ENCODE peak calls at places on chromosomes 1 and 21, in five cellular contexts. One of them, this sample, is unnamed.

GRCh38 chr1:202165267-202165941 is 5.0 kb upstream of the PTPN7 start:
- DNase-seq in GM23248: no peak
- DNase-seq in neural progenitor cell: no peak
- DNase-seq in PC-3: no peak
- DNase-seq in OCI-LY7: no peak
- DNase-seq in this sample: no peak

GRCh38 chr1:2975466-2976179 is 45.6 kb upstream of the ACTRT2 start:
- DNase-seq in GM23248: no peak
- DNase-seq in neural progenitor cell: no peak
- DNase-seq in PC-3: no peak
- DNase-seq in OCI-LY7: no peak
- DNase-seq in this sample: no peak

GRCh38 chr1:94095112-94095637 is 25.8 kb downstream of the ABCA4 start:
- DNase-seq in GM23248: peak
- DNase-seq in neural progenitor cell: no peak
- DNase-seq in PC-3: no peak
- DNase-seq in OCI-LY7: no peak
- DNase-seq in this sample: no peak

GRCh38 chr1:102897537-102897936 is 210.8 kb downstream of the COL11A1 start:
- DNase-seq in GM23248: peak
- DNase-seq in neural progenitor cell: no peak
- DNase-seq in PC-3: peak
- DNase-seq in OCI-LY7: no peak
- DNase-seq in this sample: no peak

GRCh38 chr1:81604982-81605381 is 195.8 kb upstream of the ADGRL2 start:
- DNase-seq in GM23248: no peak
- DNase-seq in neural progenitor cell: no peak
- DNase-seq in PC-3: no peak
- DNase-seq in OCI-LY7: no peak
- DNase-seq in this sample: no peak

GRCh38 chr21:43343992-43344886 is 82.7 kb downstream of the SIK1 start:
- DNase-seq in GM23248: no peak
- DNase-seq in neural progenitor cell: no peak
- DNase-seq in PC-3: peak
- DNase-seq in OCI-LY7: no peak
- DNase-seq in this sample: no peak

GRCh38 chr1:53031732-53032131 is 30.3 kb upstream of the PODN start:
- DNase-seq in GM23248: no peak
- DNase-seq in neural progenitor cell: no peak
- DNase-seq in PC-3: no peak
- DNase-seq in OCI-LY7: no peak
- DNase-seq in this sample: no peak

GRCh38 chr21:36247316-36247715 is 72.7 kb upstream of the MORC3 start:
- DNase-seq in GM23248: no peak
- DNase-seq in neural progenitor cell: no peak
- DNase-seq in PC-3: no peak
- DNase-seq in OCI-LY7: no peak
- DNase-seq in this sample: no peak

GRCh38 chr1:108049083-108049819 is 84.3 kb upstream of the VAV3 start:
- DNase-seq in GM23248: peak
- DNase-seq in neural progenitor cell: peak
- DNase-seq in PC-3: peak
- DNase-seq in OCI-LY7: peak
- DNase-seq in this sample: no peak

GRCh38 chr1:115239148-115239820 is 98.8 kb downstream of the NGF start:
- DNase-seq in GM23248: peak
- DNase-seq in neural progenitor cell: no peak
- DNase-seq in PC-3: no peak
- DNase-seq in OCI-LY7: no peak
- DNase-seq in this sample: no peak

GRCh38 chr1:173295391-173295790 is 88.3 kb upstream of the TNFSF4 start:
- DNase-seq in GM23248: peak
- DNase-seq in neural progenitor cell: no peak
- DNase-seq in PC-3: no peak
- DNase-seq in OCI-LY7: no peak
- DNase-seq in this sample: no peak

GRCh38 chr1:53654216-53655210 is 84.5 kb downstream of the GLIS1 start:
- DNase-seq in GM23248: peak
- DNase-seq in neural progenitor cell: no peak
- DNase-seq in PC-3: no peak
- DNase-seq in OCI-LY7: no peak
- DNase-seq in this sample: no peak

GRCh38 chr21:42786884-42787283 is 92.5 kb downstream of the WDR4 start:
- DNase-seq in GM23248: no peak
- DNase-seq in neural progenitor cell: no peak
- DNase-seq in PC-3: no peak
- DNase-seq in OCI-LY7: no peak
- DNase-seq in this sample: no peak

GRCh38 chr1:12452262-12452661 is 165.7 kb downstream of the DHRS3 start:
- DNase-seq in GM23248: no peak
- DNase-seq in neural progenitor cell: no peak
- DNase-seq in PC-3: no peak
- DNase-seq in OCI-LY7: no peak
- DNase-seq in this sample: no peak

GRCh38 chr1:13723810-13724209 is 23.8 kb downstream of the PRDM2 start:
- DNase-seq in GM23248: peak
- DNase-seq in neural progenitor cell: no peak
- DNase-seq in PC-3: no peak
- DNase-seq in OCI-LY7: no peak
- DNase-seq in this sample: no peak

GRCh38 chr1:191022856-191023255 is 545.2 kb upstream of the BRINP3 start:
- DNase-seq in GM23248: no peak
- DNase-seq in neural progenitor cell: no peak
- DNase-seq in PC-3: peak
- DNase-seq in OCI-LY7: no peak
- DNase-seq in this sample: no peak

GRCh38 chr1:117237701-117238413 is 27.1 kb upstream of the VTCN1 start:
- DNase-seq in GM23248: peak
- DNase-seq in neural progenitor cell: no peak
- DNase-seq in PC-3: peak
- DNase-seq in OCI-LY7: no peak
- DNase-seq in this sample: no peak

GRCh38 chr1:26016258-26016943 is 5.2 kb upstream of the EXTL1 start:
- DNase-seq in GM23248: no peak
- DNase-seq in neural progenitor cell: no peak
- DNase-seq in PC-3: no peak
- DNase-seq in OCI-LY7: no peak
- DNase-seq in this sample: no peak

GRCh38 chr1:89262643-89263042 is 10.0 kb downstream of the GBP5 start:
- DNase-seq in GM23248: peak
- DNase-seq in neural progenitor cell: no peak
- DNase-seq in PC-3: peak
- DNase-seq in OCI-LY7: no peak
- DNase-seq in this sample: no peak

GRCh38 chr1:189212606-189213005 is 1265.1 kb downstream of the BRINP3 start:
- DNase-seq in GM23248: no peak
- DNase-seq in neural progenitor cell: no peak
- DNase-seq in PC-3: no peak
- DNase-seq in OCI-LY7: no peak
- DNase-seq in this sample: no peak
- H2AFZ ChIP-seq in GM23248: no peak
- H2AFZ ChIP-seq in neural progenitor cell: no peak
- H2AFZ ChIP-seq in PC-3: no peak
- H2AFZ ChIP-seq in OCI-LY7: no peak
- H2AFZ ChIP-seq in this sample: no peak

GRCh38 chr1:243354511-243355153 is 98.8 kb downstream of the SDCCAG8 start:
- DNase-seq in GM23248: peak
- DNase-seq in neural progenitor cell: no peak
- DNase-seq in PC-3: no peak
- DNase-seq in OCI-LY7: no peak
- DNase-seq in this sample: no peak
- H3K4me3 ChIP-seq in GM23248: peak
- H3K4me3 ChIP-seq in neural progenitor cell: no peak
- H3K4me3 ChIP-seq in PC-3: no peak
- H3K4me3 ChIP-seq in OCI-LY7: no peak
- H3K4me3 ChIP-seq in this sample: no peak

DNA sequence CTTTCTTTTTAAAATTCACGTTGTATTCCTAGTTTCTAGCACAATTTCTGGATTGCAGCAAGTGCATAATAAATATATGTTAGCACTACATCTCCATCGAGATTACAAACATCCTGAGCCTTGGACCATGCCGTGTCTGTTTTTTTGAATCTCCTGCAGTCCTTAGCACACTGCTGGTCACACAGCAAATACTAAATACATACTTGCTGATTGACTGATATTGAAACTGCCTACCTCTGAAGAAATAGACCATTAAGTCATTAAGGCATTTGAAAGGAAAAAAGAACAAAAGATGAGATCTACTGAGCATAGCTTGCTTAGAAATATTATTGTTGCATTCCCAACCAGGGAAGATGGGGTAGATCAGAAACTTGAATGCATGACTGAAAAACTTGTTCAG is 369.1 kb downstream of the PTBP2 start:
- DNase-seq in GM23248: no peak
- DNase-seq in neural progenitor cell: no peak
- DNase-seq in PC-3: no peak
- DNase-seq in OCI-LY7: no peak
- DNase-seq in this sample: no peak
- H2AFZ ChIP-seq in GM23248: no peak
- H2AFZ ChIP-seq in neural progenitor cell: peak
- H2AFZ ChIP-seq in PC-3: no peak
- H2AFZ ChIP-seq in OCI-LY7: no peak
- H2AFZ ChIP-seq in this sample: no peak

GRCh38 chr1:92922378-92923035 is 38.8 kb downstream of the DIPK1A start:
- DNase-seq in GM23248: peak
- DNase-seq in neural progenitor cell: no peak
- DNase-seq in PC-3: no peak
- DNase-seq in OCI-LY7: no peak
- DNase-seq in this sample: no peak
- H3K4me3 ChIP-seq in GM23248: peak
- H3K4me3 ChIP-seq in neural progenitor cell: no peak
- H3K4me3 ChIP-seq in PC-3: no peak
- H3K4me3 ChIP-seq in OCI-LY7: no peak
- H3K4me3 ChIP-seq in this sample: no peak

GRCh38 chr21:37358392-37358791 is 8.2 kb upstream of the DYRK1A start:
- DNase-seq in GM23248: no peak
- DNase-seq in neural progenitor cell: no peak
- DNase-seq in PC-3: no peak
- DNase-seq in OCI-LY7: no peak
- DNase-seq in this sample: no peak
- H2AFZ ChIP-seq in GM23248: peak
- H2AFZ ChIP-seq in neural progenitor cell: no peak
- H2AFZ ChIP-seq in PC-3: no peak
- H2AFZ ChIP-seq in OCI-LY7: no peak
- H2AFZ ChIP-seq in this sample: no peak

This sample was measured in keratinocyte.